ENCODE peak calls at places on chromosomes 1 and 21, in eight cellular contexts. V is cardiac muscle cell; D is CD4-positive, CD25-positive, alpha-beta regulatory T cell; W is CD8-positive, alpha-beta memory T cell; O is PC-3; C is CD4-positive, alpha-beta T cell; A is psoas muscle; I is RWPE1. X is an unnamed sample.

GRCh38 chr21:38861989-38862683 is 56.4 kb downstream of the ETS2 start:
- DNase-seq in V (no peak), D (no peak), W (no peak), O (no peak), C (no peak), A (no peak), I (no peak), X (no peak)

GRCh38 chr1:36446261-36446660 is 4.0 kb downstream of the OSCP1 start:
- DNase-seq in V (no peak), D (no peak), W (no peak), O (no peak), C (no peak), A (no peak), I (no peak), X (no peak)

GRCh38 chr1:3213730-3214129 is 144.7 kb downstream of the PRDM16 start:
- DNase-seq in V (no peak), D (no peak), W (no peak), O (no peak), C (no peak), A (no peak), I (no peak), X (no peak)

GRCh38 chr1:91171906-91172305 is 150.1 kb upstream of the ZNF644 start:
- DNase-seq in V (peak), D (no peak), W (no peak), O (no peak), C (no peak), A (no peak), I (no peak), X (no peak)

GRCh38 chr1:183306317-183307042 is 111.7 kb downstream of the NMNAT2 start:
- DNase-seq in V (no peak), D (no peak), W (no peak), O (peak), C (no peak), A (no peak), I (peak), X (no peak)

GRCh38 chr21:18222346-18222745 is 22.3 kb upstream of the CHODL start:
- DNase-seq in V (no peak), D (no peak), W (no peak), O (no peak), C (no peak), A (no peak), I (no peak), X (no peak)

GRCh38 chr1:225700164-225700740 is 47.3 kb upstream of the ENAH start:
- DNase-seq in V (peak), D (no peak), W (no peak), O (peak), C (no peak), A (no peak), I (peak), X (no peak)

GRCh38 chr1:168737446-168737845 is 8.4 kb upstream of the DPT start:
- DNase-seq in V (no peak), D (no peak), W (no peak), O (no peak), C (no peak), A (no peak), I (no peak), X (no peak)

GRCh38 chr1:7705048-7705907 is 65.8 kb upstream of the VAMP3 start:
- DNase-seq in V (no peak), D (peak), W (peak), O (no peak), C (peak), A (peak), I (peak), X (peak)

GRCh38 chr1:10692401-10693021 is 103.9 kb downstream of the CASZ1 start:
- DNase-seq in V (no peak), D (peak), W (peak), O (peak), C (peak), A (no peak), I (peak), X (no peak)

GRCh38 chr1:203607169-203607873 is 19.3 kb upstream of the ATP2B4 start:
- DNase-seq in V (peak), D (peak), W (peak), O (peak), C (peak), A (peak), I (peak), X (no peak)

GRCh38 chr1:64163972-64164371 is 39.5 kb upstream of the UBE2U start:
- DNase-seq in V (peak), D (no peak), W (no peak), O (peak), C (no peak), A (no peak), I (peak), X (no peak)

GRCh38 chr1:78437393-78437792 is 53.4 kb upstream of the PTGFR start:
- DNase-seq in V (peak), D (no peak), W (no peak), O (no peak), C (no peak), A (no peak), I (no peak), X (no peak)

GRCh38 chr1:66532798-66533783 is 862 bp upstream of the SGIP1 start:
- DNase-seq in V (peak), D (no peak), W (no peak), O (no peak), C (no peak), A (peak), I (no peak), X (no peak)

GRCh38 chr1:66532214-66532613 is 1.7 kb upstream of the SGIP1 start:
- DNase-seq in V (no peak), D (no peak), W (no peak), O (no peak), C (no peak), A (no peak), I (no peak), X (no peak)

GRCh38 chr1:66535149-66535548 is 1.2 kb downstream of the SGIP1 start:
- DNase-seq in V (no peak), D (no peak), W (no peak), O (no peak), C (no peak), A (no peak), I (no peak), X (no peak)

GRCh38 chr1:66535853-66536252 is 1.9 kb downstream of the SGIP1 start:
- DNase-seq in V (no peak), D (no peak), W (no peak), O (no peak), C (no peak), A (no peak), I (no peak), X (no peak)

GRCh38 chr1:66533804-66534745 is at the start of gene SGIP1:
- DNase-seq in V (peak), D (no peak), W (no peak), O (no peak), C (no peak), A (peak), I (no peak), X (peak)
- H3K27ac ChIP-seq in V (no peak), D (no peak), W (no peak), O (no peak), C (no peak), A (peak), I (no peak), X (peak)

DNA sequence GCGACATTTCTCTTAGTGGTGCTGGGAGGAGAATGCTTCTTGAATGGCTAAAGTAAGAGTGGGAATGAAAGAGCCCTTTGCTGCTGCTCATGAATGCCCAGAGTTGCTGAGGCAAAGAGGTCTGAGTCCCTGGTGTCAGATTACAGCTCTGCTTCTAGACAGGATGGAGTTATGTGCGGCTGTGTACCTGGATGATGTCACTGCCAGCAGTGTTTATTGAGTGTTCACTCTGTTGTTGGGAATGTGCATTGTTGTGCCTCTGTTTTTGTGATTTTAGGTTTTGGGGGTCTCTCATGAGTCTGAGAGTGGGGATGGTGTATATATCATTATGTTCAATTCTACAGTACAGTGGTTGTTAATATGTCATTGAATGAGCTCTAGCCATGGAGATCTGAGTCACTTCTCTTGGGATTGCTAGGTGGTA is 2.7 kb downstream of the CDC14A start:
- DNase-seq in V (peak), D (peak), W (no peak), O (peak), C (peak), A (no peak), I (peak), X (no peak)
- H3K27ac ChIP-seq in V (peak), D (peak), W (peak), O (no peak), C (no peak), A (peak), I (no peak), X (no peak)

GRCh38 chr1:96473791-96474452 is 247.7 kb upstream of the PTBP2 start:
- DNase-seq in V (peak), D (no peak), W (no peak), O (peak), C (no peak), A (no peak), I (peak), X (no peak)
- H3K27ac ChIP-seq in V (no peak), D (no peak), W (no peak), O (peak), C (no peak), A (no peak), I (no peak), X (no peak)

DNA sequence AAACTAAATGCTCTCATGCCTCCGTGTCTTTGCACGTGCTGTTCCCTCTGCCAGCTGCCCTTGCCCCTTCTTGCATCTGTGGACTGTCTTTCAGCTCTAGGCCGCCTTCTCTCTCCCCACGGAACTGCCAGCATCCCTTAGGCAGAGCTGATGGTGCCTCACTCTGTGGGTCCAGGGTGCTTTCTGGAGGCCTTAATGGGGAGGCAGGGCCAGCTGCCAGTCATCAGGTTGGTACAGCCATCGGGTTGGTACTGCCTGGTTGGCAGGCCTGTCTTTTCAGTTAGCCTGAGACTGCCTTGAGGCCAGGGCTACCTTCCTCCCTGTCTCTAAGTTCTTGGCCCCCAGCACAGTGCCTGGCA is 61.4 kb upstream of the TARBP1 start:
- DNase-seq in V (no peak), D (no peak), W (no peak), O (no peak), C (no peak), A (no peak), I (no peak), X (no peak)
- H3K27ac ChIP-seq in V (peak), D (no peak), W (no peak), O (no peak), C (no peak), A (peak), I (peak), X (peak)

GRCh38 chr21:45019887-45020537 is 54.4 kb upstream of the ADARB1 start:
- DNase-seq in V (no peak), D (no peak), W (no peak), O (no peak), C (no peak), A (peak), I (no peak), X (no peak)
- H3K27ac ChIP-seq in V (no peak), D (no peak), W (no peak), O (no peak), C (no peak), A (no peak), I (peak), X (no peak)

GRCh38 chr1:52157582-52157981 is 15.7 kb downstream of the ZFYVE9 start:
- DNase-seq in V (peak), D (no peak), W (no peak), O (peak), C (no peak), A (no peak), I (no peak), X (no peak)
- H3K27ac ChIP-seq in V (no peak), D (no peak), W (no peak), O (no peak), C (no peak), A (no peak), I (no peak), X (no peak)

DNA sequence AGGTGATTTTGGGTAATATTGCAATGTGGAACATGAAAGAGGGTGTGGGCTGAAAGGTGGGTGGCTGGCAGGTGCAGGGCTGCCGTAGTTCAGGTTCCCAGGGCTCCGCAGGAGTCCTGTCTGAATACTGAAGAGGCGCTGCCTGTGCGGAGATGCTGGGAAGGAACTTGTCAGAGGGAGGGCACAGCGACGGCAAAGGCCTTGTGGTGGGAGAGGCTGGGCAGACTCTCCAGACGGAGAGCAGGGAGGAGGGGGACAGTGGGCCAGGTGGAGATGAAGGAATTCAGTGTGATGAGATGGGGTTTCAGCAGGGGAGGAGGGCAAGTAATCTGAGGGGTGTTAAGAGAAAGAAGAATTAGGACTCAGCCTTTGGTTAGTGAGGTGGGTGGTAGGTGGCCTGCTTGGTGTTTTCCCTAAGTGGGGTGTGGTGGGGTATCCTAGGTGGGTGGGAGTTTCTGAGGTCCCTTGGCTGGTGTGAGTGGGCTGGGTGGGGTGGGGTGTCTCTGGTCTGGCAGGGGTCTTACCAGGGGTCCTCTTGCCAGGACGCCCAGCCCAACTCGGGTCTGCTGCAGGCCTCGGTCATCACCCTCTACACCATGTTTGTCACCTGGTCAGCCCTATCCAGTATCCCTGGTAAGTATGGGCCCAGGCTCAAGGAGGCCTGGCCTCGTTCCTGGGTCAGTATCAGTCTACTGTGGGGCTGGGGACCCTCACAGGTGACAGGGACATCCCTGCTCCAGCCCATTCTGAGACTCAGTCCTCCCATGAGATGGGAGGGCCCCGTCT is 15.6 kb downstream of the SERINC2 start:
- DNase-seq in V (no peak), D (no peak), W (no peak), O (no peak), C (no peak), A (no peak), I (no peak), X (no peak)
- H3K27ac ChIP-seq in V (no peak), D (no peak), W (no peak), O (no peak), C (no peak), A (no peak), I (peak), X (no peak)

DNA sequence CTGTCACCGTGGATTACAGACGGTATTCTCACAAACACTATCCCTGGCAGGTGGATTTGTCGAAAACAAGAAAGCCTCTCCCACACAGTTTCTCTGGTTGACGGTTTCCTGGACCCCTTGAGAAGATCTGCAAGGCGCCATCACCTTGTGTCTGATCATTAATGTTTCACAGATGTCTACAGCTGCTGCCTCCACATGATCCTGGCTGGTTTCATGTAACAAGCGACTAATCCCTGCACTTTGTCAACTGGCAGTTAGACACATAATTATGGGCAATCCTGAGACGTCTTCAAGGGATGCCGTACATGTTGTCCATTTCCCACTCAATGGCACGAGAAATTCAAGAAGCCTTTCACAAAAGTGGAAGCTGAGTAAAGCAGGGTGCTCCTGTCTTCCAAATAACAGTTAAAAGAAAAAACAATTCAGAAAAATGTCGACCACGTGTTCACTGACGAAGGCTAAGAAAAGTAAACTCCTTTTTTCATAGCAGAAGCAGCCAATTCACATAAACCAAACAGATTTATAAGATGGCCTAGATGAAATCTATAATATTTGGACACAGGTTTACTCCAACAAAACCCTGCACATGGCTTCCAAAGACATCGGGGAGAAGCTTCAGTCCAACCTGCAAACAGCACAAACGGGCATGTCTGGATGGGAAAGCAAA is 52.3 kb downstream of the CAPZB start:
- DNase-seq in V (no peak), D (no peak), W (no peak), O (no peak), C (no peak), A (no peak), I (no peak), X (no peak)
- H3K27ac ChIP-seq in V (no peak), D (no peak), W (no peak), O (no peak), C (no peak), A (peak), I (no peak), X (no peak)

X was measured in substantia nigra.